ENCODE peak calls at places on chromosomes 13 and 19, in six cellular contexts. K is OCI-LY7, L is hepatocyte, F is GM23248, A is SK-N-SH, X is HCT116. Q is an unnamed sample.
A peak's percentile ranks its signal among the peaks of the same experiment; 100 is the strongest.

GRCh38 chr19:28605501-28606268 is 607.3 kb downstream of the UQCRFS1 start:
- DNase-seq in K (no peak), L (no peak), F (no peak), A (no peak), X (no peak), Q (no peak)

GRCh38 chr13:50388481-50388880 is 373.2 kb downstream of the KCNRG start:
- DNase-seq in K (no peak), L (no peak), F (no peak), A (no peak), X (no peak), Q (no peak)

GRCh38 chr19:17300992-17301585 is 2.1 kb downstream of the ABHD8 start:
- DNase-seq in K (no peak), L (no peak), F (no peak), A (no peak), X (no peak), Q (no peak)

GRCh38 chr19:801030-801860 is 4.0 kb downstream of the PTBP1 start:
- DNase-seq in K (no peak), L (no peak), F (peak; percentile 72), A (peak; percentile 80), X (no peak), Q (peak; percentile 15)

GRCh38 chr19:39408392-39409206 is 2.0 kb downstream of the ZFP36 start:
- DNase-seq in K (no peak), L (peak; percentile 66), F (peak; percentile 68), A (no peak), X (peak; percentile 68), Q (no peak)

GRCh38 chr13:23866420-23867026 is 22.7 kb downstream of the MIPEP start:
- DNase-seq in K (no peak), L (no peak), F (no peak), A (no peak), X (no peak), Q (no peak)

GRCh38 chr13:73722120-73722519 is 412.1 kb downstream of the KLF12 start:
- DNase-seq in K (peak; percentile 3), L (peak; percentile 38), F (peak; percentile 52), A (peak; percentile 29), X (peak; percentile 51), Q (peak; percentile 58)

GRCh38 chr13:40236566-40237168 is 429.8 kb downstream of the FOXO1 start:
- DNase-seq in K (no peak), L (peak; percentile 12), F (peak; percentile 82), A (no peak), X (no peak), Q (no peak)

GRCh38 chr19:49414256-49414655 is 9.0 kb downstream of the PTH2 start:
- DNase-seq in K (no peak), L (no peak), F (no peak), A (no peak), X (no peak), Q (no peak)

GRCh38 chr13:76884571-76885202 is 1.5 kb downstream of the KCTD12 start:
- DNase-seq in K (no peak), L (peak; percentile 29), F (peak; percentile 69), A (peak; percentile 18), X (no peak), Q (no peak)

GRCh38 chr19:4357921-4358326 is 14.6 kb downstream of the MPND start:
- DNase-seq in K (no peak), L (no peak), F (no peak), A (peak; percentile 27), X (no peak), Q (no peak)

GRCh38 chr13:28100149-28101121 is at the start of gene FLT3:
- DNase-seq in K (no peak), L (peak; percentile 27), F (peak; percentile 38), A (peak; percentile 59), X (peak; percentile 51), Q (peak; percentile 84)

GRCh38 chr13:112819816-112820215 is 130.0 kb downstream of the ATP11A start:
- DNase-seq in K (no peak), L (no peak), F (no peak), A (no peak), X (no peak), Q (no peak)

GRCh38 chr13:63517376-63517775 is 2101.7 kb upstream of the PCDH20 start:
- DNase-seq in K (no peak), L (no peak), F (no peak), A (no peak), X (no peak), Q (no peak)

GRCh38 chr19:782195-783043 is 14.8 kb upstream of the PTBP1 start:
- DNase-seq in K (no peak), L (peak; percentile 68), F (peak; percentile 65), A (no peak), X (no peak), Q (peak; percentile 94)

GRCh38 chr13:60061737-60062136 is 102.0 kb downstream of the DIAPH3 start:
- DNase-seq in K (no peak), L (no peak), F (no peak), A (no peak), X (no peak), Q (peak; percentile 8)

GRCh38 chr19:45250832-45251451 is at the start of gene MARK4:
- DNase-seq in K (peak; percentile 76), L (peak; percentile 84), F (peak; percentile 73), A (peak; percentile 99), X (peak; percentile 16), Q (peak; percentile 70)

GRCh38 chr19:54343868-54344267 is 4.9 kb upstream of the LILRA4 start:
- DNase-seq in K (no peak), L (no peak), F (no peak), A (no peak), X (no peak), Q (no peak)

GRCh38 chr13:29484236-29484635 is 111.3 kb downstream of the SLC7A1 start:
- DNase-seq in K (peak; percentile 36), L (no peak), F (no peak), A (peak; percentile 71), X (no peak), Q (no peak)

GRCh38 chr13:110155072-110155471 is 151.9 kb downstream of the COL4A1 start:
- DNase-seq in K (no peak), L (no peak), F (no peak), A (no peak), X (no peak), Q (no peak)

GRCh38 chr19:47637550-47637949 is 28.6 kb downstream of the BICRA start:
- DNase-seq in K (no peak), L (no peak), F (peak; percentile 20), A (no peak), X (no peak), Q (no peak)

GRCh38 chr13:19597523-19597922 is 35.9 kb upstream of the MPHOSPH8 start:
- DNase-seq in K (no peak), L (no peak), F (peak; percentile 79), A (no peak), X (no peak), Q (no peak)

GRCh38 chr13:95745752-95746151 is 68.8 kb downstream of the DNAJC3 start:
- DNase-seq in K (no peak), L (peak; percentile 8), F (no peak), A (no peak), X (no peak), Q (peak; percentile 28)

DNA sequence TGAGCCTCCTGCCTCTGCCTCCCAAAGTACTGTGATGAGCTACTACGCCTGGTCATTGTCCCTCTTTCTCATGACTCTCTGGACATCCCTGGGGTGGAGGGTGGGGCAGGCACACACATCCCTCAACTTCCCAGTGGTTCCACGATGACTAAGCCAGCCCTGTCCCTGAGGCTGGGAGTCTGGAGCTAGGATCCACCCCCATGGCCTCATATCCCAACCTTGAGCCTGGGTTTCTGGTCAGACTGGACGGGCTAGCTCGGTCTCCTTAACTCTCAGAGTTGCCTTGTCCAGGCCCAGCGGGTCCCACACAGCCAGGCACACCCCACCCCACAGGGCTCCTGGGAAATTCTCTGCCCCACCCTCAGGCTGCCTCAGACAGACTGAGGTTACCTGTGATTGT is 19.6 kb downstream of the IER2 start:
- DNase-seq in K (no peak), L (peak; percentile 70), F (peak; percentile 89), A (no peak), X (peak; percentile 91), Q (no peak)
- H3K27ac ChIP-seq in K (peak overlapping the region; percentile 95), L (peak overlapping the region; percentile 100), F (peak overlapping the region; percentile 93), A (peak overlapping the region; percentile 100), X (peak overlapping the region; percentile 99), Q (no peak overlapping the region)

DNA sequence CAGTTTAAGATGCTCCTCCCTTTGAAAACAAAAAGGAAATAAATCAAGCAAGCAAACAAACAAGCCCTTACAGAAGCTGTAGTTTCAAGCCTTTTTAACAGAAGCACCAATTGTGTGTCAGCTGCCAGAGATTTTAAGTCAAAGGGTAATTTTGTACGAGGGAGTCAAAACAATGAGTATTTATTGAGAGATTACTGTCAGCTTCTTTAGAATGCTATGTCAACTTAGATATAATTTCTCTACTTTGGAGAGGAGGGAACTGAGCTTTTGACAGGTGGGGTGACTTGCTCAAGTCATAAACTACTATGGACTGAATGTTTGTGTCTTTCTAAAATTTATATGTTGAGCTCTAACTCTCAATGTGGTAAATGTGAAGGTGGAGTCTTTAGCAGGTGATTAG is 10.5 kb upstream of the CBY2 start:
- DNase-seq in K (no peak), L (no peak), F (no peak), A (no peak), X (no peak), Q (no peak)
- TF ChIP-seq EZH2phosphoT487 in K (no peak), L (no peak), F (no peak), A (no peak), X (no peak), Q (no peak)

GRCh38 chr19:29665215-29665825 is at the start of gene PLEKHF1:
- DNase-seq in K (peak; percentile 88), L (peak; percentile 92), F (peak; percentile 93), A (peak; percentile 98), X (peak; percentile 48), Q (peak; percentile 89)
- H3K27ac ChIP-seq in K (no peak within 1 kb of the TSS), L (peak within 1 kb of the TSS; percentile 52), F (peak within 1 kb of the TSS; percentile 98), A (no peak within 1 kb of the TSS), X (peak within 1 kb of the TSS; percentile 57), Q (peak within 1 kb of the TSS; percentile 75)

GRCh38 chr19:51692065-51692915 is 840 bp upstream of the SPACA6 start:
- DNase-seq in K (no peak), L (no peak), F (no peak), A (peak; percentile 24), X (no peak), Q (no peak)

GRCh38 chr19:51688665-51689571 is 4.2 kb upstream of the SPACA6 start:
- DNase-seq in K (no peak), L (peak; percentile 95), F (peak; percentile 96), A (peak; percentile 90), X (peak; percentile 73), Q (peak; percentile 83)

GRCh38 chr19:51691122-51692064 is 1.7 kb upstream of the SPACA6 start:
- DNase-seq in K (no peak), L (peak; percentile 35), F (peak; percentile 54), A (peak; percentile 42), X (no peak), Q (peak; percentile 89)

GRCh38 chr19:51689751-51690358 is 3.3 kb upstream of the SPACA6 start:
- DNase-seq in K (no peak), L (peak; percentile 69), F (peak; percentile 51), A (peak; percentile 77), X (no peak), Q (peak; percentile 82)

DNA sequence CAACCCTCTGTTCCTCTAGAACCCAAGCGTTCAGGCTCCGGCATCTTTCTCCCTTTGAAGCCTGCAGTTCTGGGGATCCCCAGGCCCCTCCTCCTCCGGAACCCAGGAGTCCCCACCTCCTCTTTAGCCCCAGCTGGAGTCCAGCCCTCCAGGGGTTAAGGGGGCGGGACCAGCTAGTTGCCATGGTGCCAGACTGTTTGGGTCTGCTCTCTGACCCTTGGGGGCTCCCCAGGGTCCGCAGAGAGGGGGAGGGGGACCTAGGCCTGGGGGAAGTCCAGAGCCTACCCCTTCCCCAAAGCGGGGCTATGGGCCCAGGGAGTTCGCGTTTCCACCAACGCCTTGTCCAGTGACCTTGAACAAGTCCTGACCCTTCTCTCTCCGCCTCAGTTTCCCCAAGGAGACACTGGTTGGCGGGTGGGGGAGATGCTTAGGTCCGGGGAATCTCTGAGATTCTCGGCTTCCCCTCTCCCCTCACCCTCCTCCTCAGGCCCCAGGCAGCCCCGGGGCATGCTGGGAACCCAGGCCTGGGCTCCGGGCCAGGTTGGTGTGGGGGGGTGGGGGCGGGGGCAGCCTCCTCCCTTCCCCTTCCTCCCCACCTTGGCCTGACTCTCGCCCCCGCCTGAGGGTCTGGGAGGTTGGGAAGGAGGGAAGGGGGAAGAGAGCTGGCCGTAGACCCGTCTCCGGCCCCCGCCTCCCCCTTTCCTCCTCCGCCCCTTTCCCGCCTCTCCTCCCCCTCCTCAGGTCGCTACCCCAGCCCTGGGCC is 2.6 kb upstream of the SPACA6 start:
- DNase-seq in K (peak; percentile 31), L (peak; percentile 90), F (peak; percentile 80), A (peak; percentile 84), X (no peak), Q (peak; percentile 84)
- TF ChIP-seq EZH2phosphoT487 in K (no peak), L (no peak), F (no peak), A (no peak), X (no peak), Q (no peak)